ENCODE peak calls at places on chromosomes 16 and 17, in four cellular contexts. One of them, this sample, is unnamed.

GRCh38 chr16:28000314-28000713 is 63.2 kb downstream of the GSG1L start:
- DNase-seq in activated CD8-positive, alpha-beta T cell treated with anti-CD3 and anti-CD28 coated beads for 36 hours: no peak
- DNase-seq in hippocampal formation: no peak
- DNase-seq in activated T-cell treated with anti-CD3 and anti-CD28 coated beads, Interleukin-2, amount 50 U/mL, for 48 hours: no peak
- DNase-seq in this sample: no peak

GRCh38 chr16:1309888-1310831 is 724 bp downstream of the UBE2I start:
- DNase-seq in activated CD8-positive, alpha-beta T cell treated with anti-CD3 and anti-CD28 coated beads for 36 hours: peak; percentile 72
- DNase-seq in hippocampal formation: no peak
- DNase-seq in activated T-cell treated with anti-CD3 and anti-CD28 coated beads, Interleukin-2, amount 50 U/mL, for 48 hours: peak; percentile 69
- DNase-seq in this sample: peak; percentile 44

GRCh38 chr17:8818654-8819330 is 19.6 kb upstream of the MFSD6L start:
- DNase-seq in activated CD8-positive, alpha-beta T cell treated with anti-CD3 and anti-CD28 coated beads for 36 hours: no peak
- DNase-seq in hippocampal formation: no peak
- DNase-seq in activated T-cell treated with anti-CD3 and anti-CD28 coated beads, Interleukin-2, amount 50 U/mL, for 48 hours: no peak
- DNase-seq in this sample: no peak

GRCh38 chr17:73343739-73344454 is 32.1 kb upstream of the CDC42EP4 start:
- DNase-seq in activated CD8-positive, alpha-beta T cell treated with anti-CD3 and anti-CD28 coated beads for 36 hours: no peak
- DNase-seq in hippocampal formation: no peak
- DNase-seq in activated T-cell treated with anti-CD3 and anti-CD28 coated beads, Interleukin-2, amount 50 U/mL, for 48 hours: no peak
- DNase-seq in this sample: no peak

GRCh38 chr17:55117063-55117611 is 147.6 kb upstream of the HLF start:
- DNase-seq in activated CD8-positive, alpha-beta T cell treated with anti-CD3 and anti-CD28 coated beads for 36 hours: no peak
- DNase-seq in hippocampal formation: no peak
- DNase-seq in activated T-cell treated with anti-CD3 and anti-CD28 coated beads, Interleukin-2, amount 50 U/mL, for 48 hours: no peak
- DNase-seq in this sample: no peak

GRCh38 chr16:1530883-1531637 is 2.4 kb upstream of the TMEM204 start:
- DNase-seq in activated CD8-positive, alpha-beta T cell treated with anti-CD3 and anti-CD28 coated beads for 36 hours: no peak
- DNase-seq in hippocampal formation: no peak
- DNase-seq in activated T-cell treated with anti-CD3 and anti-CD28 coated beads, Interleukin-2, amount 50 U/mL, for 48 hours: no peak
- DNase-seq in this sample: peak; percentile 75

GRCh38 chr17:45368661-45369060 is 51.8 kb upstream of the MAP3K14 start:
- DNase-seq in activated CD8-positive, alpha-beta T cell treated with anti-CD3 and anti-CD28 coated beads for 36 hours: no peak
- DNase-seq in hippocampal formation: no peak
- DNase-seq in activated T-cell treated with anti-CD3 and anti-CD28 coated beads, Interleukin-2, amount 50 U/mL, for 48 hours: no peak
- DNase-seq in this sample: no peak

GRCh38 chr17:82283208-82283749 is 9.8 kb upstream of the CSNK1D start:
- DNase-seq in activated CD8-positive, alpha-beta T cell treated with anti-CD3 and anti-CD28 coated beads for 36 hours: peak; percentile 82
- DNase-seq in hippocampal formation: no peak
- DNase-seq in activated T-cell treated with anti-CD3 and anti-CD28 coated beads, Interleukin-2, amount 50 U/mL, for 48 hours: peak; percentile 79
- DNase-seq in this sample: no peak

GRCh38 chr17:80166446-80166845 is 3.4 kb upstream of the CARD14 start:
- DNase-seq in activated CD8-positive, alpha-beta T cell treated with anti-CD3 and anti-CD28 coated beads for 36 hours: no peak
- DNase-seq in hippocampal formation: no peak
- DNase-seq in activated T-cell treated with anti-CD3 and anti-CD28 coated beads, Interleukin-2, amount 50 U/mL, for 48 hours: no peak
- DNase-seq in this sample: no peak

GRCh38 chr16:81276323-81276722 is 37.8 kb downstream of the BCO1 start:
- DNase-seq in activated CD8-positive, alpha-beta T cell treated with anti-CD3 and anti-CD28 coated beads for 36 hours: no peak
- DNase-seq in hippocampal formation: peak; percentile 44
- DNase-seq in activated T-cell treated with anti-CD3 and anti-CD28 coated beads, Interleukin-2, amount 50 U/mL, for 48 hours: no peak
- DNase-seq in this sample: no peak

GRCh38 chr16:54585966-54586365 is 299.4 kb upstream of the IRX3 start:
- DNase-seq in activated CD8-positive, alpha-beta T cell treated with anti-CD3 and anti-CD28 coated beads for 36 hours: no peak
- DNase-seq in hippocampal formation: no peak
- DNase-seq in activated T-cell treated with anti-CD3 and anti-CD28 coated beads, Interleukin-2, amount 50 U/mL, for 48 hours: no peak
- DNase-seq in this sample: no peak

GRCh38 chr17:59812139-59812538 is 80.6 kb downstream of the TUBD1 start:
- DNase-seq in activated CD8-positive, alpha-beta T cell treated with anti-CD3 and anti-CD28 coated beads for 36 hours: no peak
- DNase-seq in hippocampal formation: no peak
- DNase-seq in activated T-cell treated with anti-CD3 and anti-CD28 coated beads, Interleukin-2, amount 50 U/mL, for 48 hours: no peak
- DNase-seq in this sample: no peak

GRCh38 chr16:57594531-57595031 is 33.8 kb upstream of the ADGRG1 start:
- DNase-seq in activated CD8-positive, alpha-beta T cell treated with anti-CD3 and anti-CD28 coated beads for 36 hours: no peak
- DNase-seq in hippocampal formation: no peak
- DNase-seq in activated T-cell treated with anti-CD3 and anti-CD28 coated beads, Interleukin-2, amount 50 U/mL, for 48 hours: peak; percentile 14
- DNase-seq in this sample: peak; percentile 9

GRCh38 chr17:56173958-56174357 is 20.7 kb downstream of the ANKFN1 start:
- DNase-seq in activated CD8-positive, alpha-beta T cell treated with anti-CD3 and anti-CD28 coated beads for 36 hours: no peak
- DNase-seq in hippocampal formation: no peak
- DNase-seq in activated T-cell treated with anti-CD3 and anti-CD28 coated beads, Interleukin-2, amount 50 U/mL, for 48 hours: no peak
- DNase-seq in this sample: no peak

GRCh38 chr16:26649646-26650045 is 417.1 kb upstream of the C16orf82 start:
- DNase-seq in activated CD8-positive, alpha-beta T cell treated with anti-CD3 and anti-CD28 coated beads for 36 hours: no peak
- DNase-seq in hippocampal formation: no peak
- DNase-seq in activated T-cell treated with anti-CD3 and anti-CD28 coated beads, Interleukin-2, amount 50 U/mL, for 48 hours: no peak
- DNase-seq in this sample: no peak

GRCh38 chr16:2208772-2209171 is 1.9 kb downstream of the BRICD5 start:
- DNase-seq in activated CD8-positive, alpha-beta T cell treated with anti-CD3 and anti-CD28 coated beads for 36 hours: no peak
- DNase-seq in hippocampal formation: no peak
- DNase-seq in activated T-cell treated with anti-CD3 and anti-CD28 coated beads, Interleukin-2, amount 50 U/mL, for 48 hours: no peak
- DNase-seq in this sample: no peak

GRCh38 chr17:67467500-67468481 is 90.7 kb downstream of the PITPNC1 start:
- DNase-seq in activated CD8-positive, alpha-beta T cell treated with anti-CD3 and anti-CD28 coated beads for 36 hours: no peak
- DNase-seq in hippocampal formation: no peak
- DNase-seq in activated T-cell treated with anti-CD3 and anti-CD28 coated beads, Interleukin-2, amount 50 U/mL, for 48 hours: peak; percentile 15
- DNase-seq in this sample: no peak

GRCh38 chr16:84458606-84459516 is 45.6 kb downstream of the MEAK7 start:
- DNase-seq in activated CD8-positive, alpha-beta T cell treated with anti-CD3 and anti-CD28 coated beads for 36 hours: no peak
- DNase-seq in hippocampal formation: no peak
- DNase-seq in activated T-cell treated with anti-CD3 and anti-CD28 coated beads, Interleukin-2, amount 50 U/mL, for 48 hours: no peak
- DNase-seq in this sample: no peak

GRCh38 chr16:58535100-58535499 is 19.8 kb downstream of the SETD6 start:
- DNase-seq in activated CD8-positive, alpha-beta T cell treated with anti-CD3 and anti-CD28 coated beads for 36 hours: no peak
- DNase-seq in hippocampal formation: no peak
- DNase-seq in activated T-cell treated with anti-CD3 and anti-CD28 coated beads, Interleukin-2, amount 50 U/mL, for 48 hours: no peak
- DNase-seq in this sample: no peak

GRCh38 chr17:78248051-78248914 is 16.9 kb downstream of the TMEM235 start:
- DNase-seq in activated CD8-positive, alpha-beta T cell treated with anti-CD3 and anti-CD28 coated beads for 36 hours: no peak
- DNase-seq in hippocampal formation: no peak
- DNase-seq in activated T-cell treated with anti-CD3 and anti-CD28 coated beads, Interleukin-2, amount 50 U/mL, for 48 hours: no peak
- DNase-seq in this sample: no peak

GRCh38 chr17:81200695-81201580 is 21.8 kb downstream of the CEP131 start:
- DNase-seq in activated CD8-positive, alpha-beta T cell treated with anti-CD3 and anti-CD28 coated beads for 36 hours: peak; percentile 43
- DNase-seq in hippocampal formation: peak; percentile 63
- DNase-seq in activated T-cell treated with anti-CD3 and anti-CD28 coated beads, Interleukin-2, amount 50 U/mL, for 48 hours: no peak
- DNase-seq in this sample: peak; percentile 76

GRCh38 chr16:66934138-66934838 is at the start of gene CIAO2B:
- DNase-seq in activated CD8-positive, alpha-beta T cell treated with anti-CD3 and anti-CD28 coated beads for 36 hours: peak; percentile 89
- DNase-seq in hippocampal formation: peak; percentile 65
- DNase-seq in activated T-cell treated with anti-CD3 and anti-CD28 coated beads, Interleukin-2, amount 50 U/mL, for 48 hours: peak; percentile 94
- DNase-seq in this sample: peak; percentile 91

GRCh38 chr17:79975498-79976134 is 60.1 kb downstream of the TBC1D16 start:
- DNase-seq in activated CD8-positive, alpha-beta T cell treated with anti-CD3 and anti-CD28 coated beads for 36 hours: no peak
- DNase-seq in hippocampal formation: no peak
- DNase-seq in activated T-cell treated with anti-CD3 and anti-CD28 coated beads, Interleukin-2, amount 50 U/mL, for 48 hours: no peak
- DNase-seq in this sample: no peak

GRCh38 chr16:65336169-65336568 is 214.3 kb upstream of the CDH11 start:
- DNase-seq in activated CD8-positive, alpha-beta T cell treated with anti-CD3 and anti-CD28 coated beads for 36 hours: no peak
- DNase-seq in hippocampal formation: no peak
- DNase-seq in activated T-cell treated with anti-CD3 and anti-CD28 coated beads, Interleukin-2, amount 50 U/mL, for 48 hours: no peak
- DNase-seq in this sample: no peak

GRCh38 chr17:80395402-80396151 is 19.4 kb upstream of the ENDOV start:
- DNase-seq in activated CD8-positive, alpha-beta T cell treated with anti-CD3 and anti-CD28 coated beads for 36 hours: no peak
- DNase-seq in hippocampal formation: no peak
- DNase-seq in activated T-cell treated with anti-CD3 and anti-CD28 coated beads, Interleukin-2, amount 50 U/mL, for 48 hours: no peak
- DNase-seq in this sample: no peak

GRCh38 chr17:59287452-59287851 is 44.0 kb upstream of the YPEL2 start:
- DNase-seq in activated CD8-positive, alpha-beta T cell treated with anti-CD3 and anti-CD28 coated beads for 36 hours: no peak
- DNase-seq in hippocampal formation: no peak
- DNase-seq in activated T-cell treated with anti-CD3 and anti-CD28 coated beads, Interleukin-2, amount 50 U/mL, for 48 hours: no peak
- DNase-seq in this sample: no peak

GRCh38 chr16:11700264-11701029 is 32.2 kb downstream of the SNN start:
- DNase-seq in activated CD8-positive, alpha-beta T cell treated with anti-CD3 and anti-CD28 coated beads for 36 hours: no peak
- DNase-seq in hippocampal formation: no peak
- DNase-seq in activated T-cell treated with anti-CD3 and anti-CD28 coated beads, Interleukin-2, amount 50 U/mL, for 48 hours: no peak
- DNase-seq in this sample: no peak

GRCh38 chr17:17056167-17056562 is 13.9 kb downstream of the MPRIP start:
- DNase-seq in activated CD8-positive, alpha-beta T cell treated with anti-CD3 and anti-CD28 coated beads for 36 hours: no peak
- DNase-seq in hippocampal formation: no peak
- DNase-seq in activated T-cell treated with anti-CD3 and anti-CD28 coated beads, Interleukin-2, amount 50 U/mL, for 48 hours: no peak
- DNase-seq in this sample: no peak

GRCh38 chr16:70290949-70291519 is 1.7 kb upstream of the AARS1 start:
- DNase-seq in activated CD8-positive, alpha-beta T cell treated with anti-CD3 and anti-CD28 coated beads for 36 hours: no peak
- DNase-seq in hippocampal formation: no peak
- DNase-seq in activated T-cell treated with anti-CD3 and anti-CD28 coated beads, Interleukin-2, amount 50 U/mL, for 48 hours: no peak
- DNase-seq in this sample: no peak

GRCh38 chr16:12907670-12908233 is 6.4 kb downstream of the SHISA9 start:
- DNase-seq in activated CD8-positive, alpha-beta T cell treated with anti-CD3 and anti-CD28 coated beads for 36 hours: peak; percentile 22
- DNase-seq in hippocampal formation: no peak
- DNase-seq in activated T-cell treated with anti-CD3 and anti-CD28 coated beads, Interleukin-2, amount 50 U/mL, for 48 hours: no peak
- DNase-seq in this sample: no peak

GRCh38 chr17:7855643-7856080 is 796 bp downstream of the TMEM88 start:
- DNase-seq in activated CD8-positive, alpha-beta T cell treated with anti-CD3 and anti-CD28 coated beads for 36 hours: no peak
- DNase-seq in hippocampal formation: no peak
- DNase-seq in activated T-cell treated with anti-CD3 and anti-CD28 coated beads, Interleukin-2, amount 50 U/mL, for 48 hours: no peak
- DNase-seq in this sample: no peak

GRCh38 chr16:65531475-65531874 is 409.6 kb upstream of the CDH11 start:
- DNase-seq in activated CD8-positive, alpha-beta T cell treated with anti-CD3 and anti-CD28 coated beads for 36 hours: no peak
- DNase-seq in hippocampal formation: no peak
- DNase-seq in activated T-cell treated with anti-CD3 and anti-CD28 coated beads, Interleukin-2, amount 50 U/mL, for 48 hours: no peak
- DNase-seq in this sample: no peak

GRCh38 chr16:4093495-4094137 is 22.6 kb downstream of the ADCY9 start:
- DNase-seq in activated CD8-positive, alpha-beta T cell treated with anti-CD3 and anti-CD28 coated beads for 36 hours: no peak
- DNase-seq in hippocampal formation: no peak
- DNase-seq in activated T-cell treated with anti-CD3 and anti-CD28 coated beads, Interleukin-2, amount 50 U/mL, for 48 hours: no peak
- DNase-seq in this sample: no peak

GRCh38 chr17:36459601-36460000 is 26.9 kb upstream of the ZNHIT3 start:
- DNase-seq in activated CD8-positive, alpha-beta T cell treated with anti-CD3 and anti-CD28 coated beads for 36 hours: no peak
- DNase-seq in hippocampal formation: no peak
- DNase-seq in activated T-cell treated with anti-CD3 and anti-CD28 coated beads, Interleukin-2, amount 50 U/mL, for 48 hours: no peak
- DNase-seq in this sample: no peak

GRCh38 chr17:57999496-58000017 is 7.5 kb downstream of the SRSF1 start:
- DNase-seq in activated CD8-positive, alpha-beta T cell treated with anti-CD3 and anti-CD28 coated beads for 36 hours: no peak
- DNase-seq in hippocampal formation: peak; percentile 78
- DNase-seq in activated T-cell treated with anti-CD3 and anti-CD28 coated beads, Interleukin-2, amount 50 U/mL, for 48 hours: no peak
- DNase-seq in this sample: no peak

GRCh38 chr17:42275527-42276358 is 448 bp downstream of the STAT5B start:
- DNase-seq in activated CD8-positive, alpha-beta T cell treated with anti-CD3 and anti-CD28 coated beads for 36 hours: peak; percentile 53
- DNase-seq in hippocampal formation: no peak
- DNase-seq in activated T-cell treated with anti-CD3 and anti-CD28 coated beads, Interleukin-2, amount 50 U/mL, for 48 hours: peak; percentile 64
- DNase-seq in this sample: no peak

GRCh38 chr17:81454473-81454872 is 58.1 kb downstream of the ACTG1 start:
- DNase-seq in activated CD8-positive, alpha-beta T cell treated with anti-CD3 and anti-CD28 coated beads for 36 hours: peak; percentile 18
- DNase-seq in hippocampal formation: no peak
- DNase-seq in activated T-cell treated with anti-CD3 and anti-CD28 coated beads, Interleukin-2, amount 50 U/mL, for 48 hours: no peak
- DNase-seq in this sample: no peak

GRCh38 chr17:61075988-61076387 is 323.7 kb upstream of the TBX2 start:
- DNase-seq in activated CD8-positive, alpha-beta T cell treated with anti-CD3 and anti-CD28 coated beads for 36 hours: no peak
- DNase-seq in hippocampal formation: no peak
- DNase-seq in activated T-cell treated with anti-CD3 and anti-CD28 coated beads, Interleukin-2, amount 50 U/mL, for 48 hours: no peak
- DNase-seq in this sample: no peak

GRCh38 chr16:5214466-5214865 is 116.9 kb upstream of the EEF2KMT start:
- DNase-seq in activated CD8-positive, alpha-beta T cell treated with anti-CD3 and anti-CD28 coated beads for 36 hours: no peak
- DNase-seq in hippocampal formation: no peak
- DNase-seq in activated T-cell treated with anti-CD3 and anti-CD28 coated beads, Interleukin-2, amount 50 U/mL, for 48 hours: no peak
- DNase-seq in this sample: no peak

GRCh38 chr16:7246578-7246977 is 86.1 kb upstream of the RBFOX1 start:
- DNase-seq in activated CD8-positive, alpha-beta T cell treated with anti-CD3 and anti-CD28 coated beads for 36 hours: no peak
- DNase-seq in hippocampal formation: no peak
- DNase-seq in activated T-cell treated with anti-CD3 and anti-CD28 coated beads, Interleukin-2, amount 50 U/mL, for 48 hours: no peak
- DNase-seq in this sample: no peak

This sample was measured in mucosa of gallbladder.